ENCODE peak calls at places on chromosomes 4 and X, in nine cellular contexts. O, Y, K, I, G, F, W, T and U are unnamed samples.

GRCh38 chr4:77084019-77084604 is 8.3 kb upstream of the CCNI start:
- DNase-seq in O (no peak), Y (no peak), K (no peak), I (no peak), G (no peak), F (no peak), W (no peak), T (no peak), U (no peak)

GRCh38 chrX:9337056-9337455 is 127.8 kb upstream of the TBL1X start:
- DNase-seq in O (no peak), Y (no peak), K (no peak), I (no peak), G (peak), F (peak), W (no peak), T (no peak), U (no peak)

GRCh38 chr4:177016541-177017141 is 223.9 kb upstream of the VEGFC start:
- DNase-seq in O (no peak), Y (no peak), K (no peak), I (no peak), G (peak), F (peak), W (no peak), T (no peak), U (no peak)

GRCh38 chr4:98602270-98602669 is 56.1 kb downstream of the TSPAN5 start:
- DNase-seq in O (no peak), Y (no peak), K (no peak), I (no peak), G (no peak), F (no peak), W (no peak), T (no peak), U (no peak)

GRCh38 chr4:145525291-145525740 is 43.7 kb downstream of the SMAD1 start:
- DNase-seq in O (no peak), Y (no peak), K (no peak), I (no peak), G (peak), F (no peak), W (no peak), T (no peak), U (no peak)

GRCh38 chr4:144955104-144955503 is 142.9 kb downstream of the ANAPC10 start:
- DNase-seq in O (no peak), Y (no peak), K (no peak), I (no peak), G (no peak), F (no peak), W (no peak), T (no peak), U (no peak)

GRCh38 chr4:118352843-118353373 is at the start of gene PRSS12:
- DNase-seq in O (peak), Y (peak), K (peak), I (peak), G (peak), F (peak), W (no peak), T (no peak), U (peak)

GRCh38 chr4:111404673-111405072 is 740.6 kb upstream of the FAM241A start:
- DNase-seq in O (no peak), Y (no peak), K (no peak), I (no peak), G (no peak), F (peak), W (no peak), T (no peak), U (no peak)

GRCh38 chr4:175657571-175657970 is 154.5 kb downstream of the GPM6A start:
- DNase-seq in O (no peak), Y (no peak), K (no peak), I (no peak), G (no peak), F (no peak), W (no peak), T (no peak), U (no peak)

GRCh38 chrX:114075073-114075673 is 508.7 kb upstream of the HTR2C start:
- DNase-seq in O (no peak), Y (no peak), K (no peak), I (no peak), G (no peak), F (no peak), W (no peak), T (no peak), U (no peak)

GRCh38 chrX:151982217-151982616 is 7.7 kb upstream of the GABRE start:
- DNase-seq in O (peak), Y (no peak), K (no peak), I (no peak), G (peak), F (peak), W (no peak), T (no peak), U (peak)

GRCh38 chr4:56907009-56907408 is 691 bp upstream of the REST start:
- DNase-seq in O (no peak), Y (peak), K (peak), I (no peak), G (no peak), F (no peak), W (no peak), T (no peak), U (no peak)

GRCh38 chrX:65601530-65602281 is 65.7 kb upstream of the MSN start:
- DNase-seq in O (peak), Y (peak), K (no peak), I (peak), G (peak), F (peak), W (peak), T (peak), U (no peak)

GRCh38 chrX:154050113-154050495 is 30.4 kb upstream of the IRAK1 start:
- DNase-seq in O (no peak), Y (no peak), K (no peak), I (no peak), G (peak), F (no peak), W (no peak), T (no peak), U (no peak)

GRCh38 chr4:186651181-186651603 is 72.5 kb downstream of the FAT1 start:
- DNase-seq in O (no peak), Y (no peak), K (no peak), I (peak), G (no peak), F (no peak), W (no peak), T (no peak), U (no peak)

GRCh38 chr4:100113732-100114131 is 76.5 kb downstream of the DDIT4L start:
- DNase-seq in O (no peak), Y (no peak), K (no peak), I (no peak), G (no peak), F (no peak), W (no peak), T (no peak), U (no peak)

GRCh38 chr4:140296871-140297570 is 76.4 kb upstream of the SCOC start:
- DNase-seq in O (peak), Y (no peak), K (no peak), I (peak), G (no peak), F (no peak), W (no peak), T (no peak), U (no peak)

GRCh38 chr4:107037188-107037587 is 1.1 kb upstream of the DKK2 start:
- DNase-seq in O (peak), Y (no peak), K (no peak), I (no peak), G (peak), F (peak), W (no peak), T (no peak), U (peak)

GRCh38 chrX:129744881-129745321 is 6.1 kb downstream of the XPNPEP2 start:
- DNase-seq in O (no peak), Y (peak), K (peak), I (no peak), G (no peak), F (no peak), W (no peak), T (no peak), U (no peak)